ENCODE peak calls at places on chromosomes 4 and X, in five cellular contexts. One of them, this sample, is unnamed.

GRCh38 chrX:75746891-75747639 is 38.0 kb downstream of the MAGEE2 start:
- DNase-seq in H9: peak
- DNase-seq in NCI-H748 treated with DMSO at 0.1 percent for 48 hours: no peak
- DNase-seq in heart right ventricle: peak
- DNase-seq in NCI-H1105 treated with DMSO at 0.1 percent for 48 hours: peak
- DNase-seq in this sample: peak

GRCh38 chr4:153479118-153479517 is 13.0 kb downstream of the TMEM131L start:
- DNase-seq in NCI-H748 treated with DMSO at 0.1 percent for 48 hours: no peak
- DNase-seq in heart right ventricle: no peak
- DNase-seq in H9: no peak
- DNase-seq in NCI-H1105 treated with DMSO at 0.1 percent for 48 hours: peak
- DNase-seq in this sample: no peak

GRCh38 chr4:10441512-10441911 is 15.7 kb downstream of the ZNF518B start:
- DNase-seq in NCI-H1105 treated with DMSO at 0.1 percent for 48 hours: no peak
- DNase-seq in heart right ventricle: no peak
- DNase-seq in H9: no peak
- DNase-seq in NCI-H748 treated with DMSO at 0.1 percent for 48 hours: no peak
- DNase-seq in this sample: no peak

GRCh38 chr4:184387351-184387750 is 87.0 kb downstream of the IRF2 start:
- DNase-seq in H9: no peak
- DNase-seq in heart right ventricle: no peak
- DNase-seq in NCI-H748 treated with DMSO at 0.1 percent for 48 hours: no peak
- DNase-seq in NCI-H1105 treated with DMSO at 0.1 percent for 48 hours: no peak
- DNase-seq in this sample: no peak

GRCh38 chrX:11064851-11065600 is 46.1 kb upstream of the HCCS start:
- DNase-seq in heart right ventricle: no peak
- DNase-seq in NCI-H748 treated with DMSO at 0.1 percent for 48 hours: no peak
- DNase-seq in NCI-H1105 treated with DMSO at 0.1 percent for 48 hours: no peak
- DNase-seq in H9: no peak
- DNase-seq in this sample: no peak

GRCh38 chr4:42339935-42340406 is 57.3 kb upstream of the SHISA3 start:
- DNase-seq in heart right ventricle: peak
- DNase-seq in NCI-H1105 treated with DMSO at 0.1 percent for 48 hours: no peak
- DNase-seq in H9: no peak
- DNase-seq in NCI-H748 treated with DMSO at 0.1 percent for 48 hours: no peak
- DNase-seq in this sample: no peak

GRCh38 chrX:155857561-155857960 is 23.6 kb upstream of the VAMP7 start:
- DNase-seq in H9: peak
- DNase-seq in NCI-H1105 treated with DMSO at 0.1 percent for 48 hours: no peak
- DNase-seq in NCI-H748 treated with DMSO at 0.1 percent for 48 hours: no peak
- DNase-seq in heart right ventricle: no peak
- DNase-seq in this sample: no peak

GRCh38 chr4:75916091-75916661 is 13.9 kb upstream of the PPEF2 start:
- DNase-seq in NCI-H1105 treated with DMSO at 0.1 percent for 48 hours: peak
- DNase-seq in NCI-H748 treated with DMSO at 0.1 percent for 48 hours: peak
- DNase-seq in heart right ventricle: no peak
- DNase-seq in H9: peak
- DNase-seq in this sample: peak

GRCh38 chr4:81523672-81524436 is 52.1 kb upstream of the RASGEF1B start:
- DNase-seq in heart right ventricle: no peak
- DNase-seq in H9: no peak
- DNase-seq in NCI-H1105 treated with DMSO at 0.1 percent for 48 hours: peak
- DNase-seq in NCI-H748 treated with DMSO at 0.1 percent for 48 hours: no peak
- DNase-seq in this sample: no peak

This sample was measured in NCI-H1092 treated with DMSO at 0.1 percent for 48 hours.